ENCODE peak calls at places on chromosomes 11 and 22, in ten cellular contexts. A, I, F, V, C, D, B, L, W and G are unnamed samples.

GRCh38 chr11:105910095-105910715 is 111.8 kb downstream of the MSANTD4 start:
- DNase-seq in A (peak; percentile 82), I (peak; percentile 78), F (no peak), V (no peak), C (no peak), D (no peak), B (peak; percentile 16), L (no peak), W (no peak), G (peak; percentile 0)

GRCh38 chr22:17744430-17744829 is 29.8 kb downstream of the BID start:
- DNase-seq in A (no peak), I (no peak), F (no peak), V (no peak), C (no peak), D (no peak), B (no peak), L (no peak), W (no peak), G (no peak)

GRCh38 chr11:86062719-86063118 is 6.2 kb downstream of the PICALM start:
- DNase-seq in A (peak; percentile 44), I (no peak), F (no peak), V (peak; percentile 43), C (no peak), D (no peak), B (no peak), L (peak; percentile 43), W (peak; percentile 29), G (no peak)

GRCh38 chr22:36873614-36874308 is 13.0 kb downstream of the NCF4 start:
- DNase-seq in A (peak; percentile 20), I (peak; percentile 64), F (no peak), V (peak; percentile 80), C (peak; percentile 45), D (no peak), B (no peak), L (peak; percentile 88), W (peak; percentile 82), G (peak; percentile 74)

GRCh38 chr11:119094816-119095065 is 6.9 kb downstream of the DPAGT1 start:
- DNase-seq in A (peak; percentile 86), I (peak; percentile 78), F (no peak), V (no peak), C (peak; percentile 94), D (peak; percentile 85), B (no peak), L (peak; percentile 88), W (peak; percentile 80), G (peak; percentile 81)

GRCh38 chr11:87754685-87755084 is 420.6 kb downstream of the RAB38 start:
- DNase-seq in A (no peak), I (no peak), F (no peak), V (no peak), C (no peak), D (no peak), B (no peak), L (no peak), W (no peak), G (no peak)

GRCh38 chr11:118401880-118402590 is 629 bp downstream of the ATP5MG start:
- DNase-seq in A (peak; percentile 51), I (peak; percentile 75), F (no peak), V (no peak), C (no peak), D (no peak), B (peak; percentile 74), L (no peak), W (peak; percentile 87), G (peak; percentile 42)

GRCh38 chr11:33531743-33532181 is 168.9 kb downstream of the C11orf91 start:
- DNase-seq in A (peak; percentile 83), I (peak; percentile 94), F (no peak), V (no peak), C (no peak), D (no peak), B (peak; percentile 37), L (no peak), W (peak; percentile 84), G (peak; percentile 91)

GRCh38 chr22:25448435-25449051 is 115.9 kb upstream of the GRK3 start:
- DNase-seq in A (peak; percentile 19), I (peak; percentile 41), F (no peak), V (peak; percentile 47), C (peak; percentile 7), D (no peak), B (no peak), L (peak; percentile 28), W (peak; percentile 48), G (peak; percentile 1)

GRCh38 chr11:84501750-84502149 is 1125.4 kb downstream of the DLG2 start:
- DNase-seq in A (no peak), I (no peak), F (no peak), V (no peak), C (no peak), D (no peak), B (no peak), L (no peak), W (no peak), G (no peak)

GRCh38 chr11:68798221-68798813 is 43.4 kb downstream of the CPT1A start:
- DNase-seq in A (no peak), I (peak; percentile 39), F (peak; percentile 29), V (peak; percentile 30), C (peak; percentile 32), D (no peak), B (no peak), L (peak; percentile 33), W (peak; percentile 15), G (no peak)

GRCh38 chr11:8610532-8611116 is 16.6 kb upstream of the STK33 start:
- DNase-seq in A (peak; percentile 25), I (no peak), F (no peak), V (peak; percentile 38), C (peak; percentile 49), D (no peak), B (no peak), L (no peak), W (no peak), G (no peak)

GRCh38 chr11:2582958-2583604 is 116.7 kb downstream of the KCNQ1OT1 start:
- DNase-seq in A (no peak), I (no peak), F (peak; percentile 3), V (no peak), C (no peak), D (peak; percentile 9), B (no peak), L (no peak), W (no peak), G (no peak)

GRCh38 chr22:24801906-24802504 is 4.0 kb upstream of the SGSM1 start:
- DNase-seq in A (no peak), I (no peak), F (no peak), V (peak; percentile 23), C (no peak), D (no peak), B (no peak), L (peak; percentile 9), W (no peak), G (no peak)

GRCh38 chr11:75536786-75537629 is 11.3 kb upstream of the GDPD5 start:
- DNase-seq in A (no peak), I (peak; percentile 69), F (no peak), V (peak; percentile 71), C (no peak), D (no peak), B (no peak), L (peak; percentile 90), W (no peak), G (peak; percentile 34)

GRCh38 chr11:110921742-110922200 is 209.5 kb upstream of the ARHGAP20 start:
- DNase-seq in A (peak; percentile 62), I (no peak), F (no peak), V (no peak), C (no peak), D (no peak), B (peak; percentile 15), L (no peak), W (peak; percentile 93), G (no peak)

GRCh38 chr11:27642954-27643353 is 57.3 kb downstream of the BDNF start:
- DNase-seq in A (no peak), I (no peak), F (no peak), V (no peak), C (no peak), D (no peak), B (no peak), L (no peak), W (peak; percentile 26), G (no peak)

GRCh38 chr11:43327987-43328386 is 16.2 kb downstream of the API5 start:
- DNase-seq in A (peak; percentile 92), I (peak; percentile 95), F (no peak), V (peak; percentile 12), C (no peak), D (no peak), B (peak; percentile 89), L (no peak), W (peak; percentile 94), G (peak; percentile 79)

GRCh38 chr11:776459-777287 is 614 bp downstream of the GATD1 start:
- DNase-seq in A (no peak), I (peak; percentile 56), F (no peak), V (peak; percentile 60), C (peak; percentile 79), D (no peak), B (no peak), L (peak; percentile 47), W (no peak), G (no peak)

GRCh38 chr11:126914941-126915340 is 85.6 kb downstream of the KIRREL3 start:
- DNase-seq in A (peak; percentile 16), I (no peak), F (no peak), V (no peak), C (no peak), D (no peak), B (peak; percentile 57), L (no peak), W (peak; percentile 71), G (no peak)

GRCh38 chr11:47179655-47179991 is 2.9 kb upstream of the ARFGAP2 start:
- DNase-seq in A (no peak), I (peak; percentile 64), F (no peak), V (peak; percentile 75), C (peak; percentile 75), D (no peak), B (no peak), L (peak; percentile 78), W (peak; percentile 46), G (peak; percentile 41)

GRCh38 chr11:108901359-108901758 is 236.5 kb downstream of the DDX10 start:
- DNase-seq in A (no peak), I (no peak), F (no peak), V (no peak), C (no peak), D (no peak), B (no peak), L (no peak), W (no peak), G (no peak)

GRCh38 chr11:105357764-105358163 is 218.2 kb upstream of the CARD18 start:
- DNase-seq in A (peak; percentile 30), I (peak; percentile 1), F (no peak), V (no peak), C (no peak), D (no peak), B (peak; percentile 1), L (no peak), W (peak; percentile 60), G (peak; percentile 7)

GRCh38 chr11:70142171-70142875 is 60.8 kb upstream of the FADD start:
- DNase-seq in A (no peak), I (no peak), F (no peak), V (no peak), C (peak; percentile 84), D (no peak), B (no peak), L (no peak), W (no peak), G (no peak)

GRCh38 chr11:31968774-31969433 is 122.0 kb upstream of the RCN1 start:
- DNase-seq in A (peak; percentile 72), I (peak; percentile 80), F (no peak), V (no peak), C (peak; percentile 41), D (no peak), B (no peak), L (no peak), W (peak; percentile 83), G (peak; percentile 90)

GRCh38 chr22:20109411-20110358 is 6.2 kb upstream of the RANBP1 start:
- DNase-seq in A (no peak), I (no peak), F (no peak), V (no peak), C (no peak), D (peak; percentile 13), B (no peak), L (no peak), W (no peak), G (no peak)

GRCh38 chr11:33988586-33989370 is 62.8 kb upstream of the CAPRIN1 start:
- DNase-seq in A (no peak), I (no peak), F (no peak), V (no peak), C (no peak), D (no peak), B (no peak), L (no peak), W (no peak), G (no peak)

GRCh38 chr11:27296406-27296994 is 66.5 kb downstream of the CCDC34 start:
- DNase-seq in A (peak; percentile 75), I (peak; percentile 72), F (no peak), V (peak; percentile 36), C (peak; percentile 64), D (no peak), B (no peak), L (peak; percentile 62), W (peak; percentile 82), G (peak; percentile 61)